ENCODE peak calls at places on chromosomes 13 and 19, in four cellular contexts. P, U, N and L are unnamed samples.

GRCh38 chr13:110593430-110594130 is 21.8 kb upstream of the NAXD start:
- DNase-seq in P (peak; percentile 73), U (peak; percentile 15), N (no peak), L (no peak)

GRCh38 chr13:43725460-43725859 is 61.3 kb downstream of the ENOX1 start:
- DNase-seq in U (no peak), N (no peak), P (no peak), L (no peak)

GRCh38 chr19:47723573-47723923 is 10.3 kb downstream of the EHD2 start:
- DNase-seq in U (peak; percentile 55), P (peak; percentile 88), N (no peak), L (no peak)

GRCh38 chr13:79741006-79741405 is 260.1 kb downstream of the NDFIP2 start:
- DNase-seq in P (peak; percentile 10), N (no peak), U (no peak), L (no peak)

GRCh38 chr13:43339843-43340550 is 316.6 kb downstream of the DNAJC15 start:
- DNase-seq in N (no peak), P (no peak), U (no peak), L (no peak)

GRCh38 chr19:3038214-3038613 is 9.1 kb upstream of the TLE2 start:
- DNase-seq in N (no peak), P (no peak), U (no peak), L (no peak)

GRCh38 chr19:650121-650520 is 10.4 kb downstream of the FGF22 start:
- DNase-seq in N (no peak), P (no peak), U (no peak), L (no peak)

GRCh38 chr19:8609210-8610040 is 1.1 kb downstream of the ADAMTS10 start:
- DNase-seq in P (peak; percentile 16), U (peak; percentile 27), N (peak; percentile 72), L (no peak)

GRCh38 chr13:71871844-71872243 is 4.8 kb upstream of the DACH1 start:
- DNase-seq in N (no peak), P (no peak), U (no peak), L (no peak)

GRCh38 chr19:51702754-51703654 is 9.9 kb downstream of the SPACA6 start:
- DNase-seq in P (no peak), N (peak; percentile 79), U (no peak), L (no peak)

GRCh38 chr19:4878491-4878968 is 11.1 kb upstream of the PLIN3 start:
- DNase-seq in N (peak; percentile 38), P (no peak), U (peak; percentile 24), L (no peak)

GRCh38 chr19:10677796-10678195 is 23.4 kb upstream of the QTRT1 start:
- DNase-seq in U (no peak), N (no peak), P (no peak), L (no peak)

GRCh38 chr13:78593652-78594494 is 9.5 kb downstream of the POU4F1 start:
- DNase-seq in N (peak; percentile 62), U (no peak), P (no peak), L (no peak)

GRCh38 chr13:39822437-39822836 is 167.0 kb downstream of the COG6 start:
- DNase-seq in N (no peak), P (no peak), U (no peak), L (no peak)

GRCh38 chr13:87893982-87894527 is 222.9 kb downstream of the SLITRK5 start:
- DNase-seq in U (no peak), P (no peak), N (no peak), L (no peak)

GRCh38 chr19:8308891-8309291 is 733 bp upstream of the CD320 start:
- DNase-seq in N (peak; percentile 5), P (no peak), U (peak; percentile 2), L (no peak)

GRCh38 chr19:31639306-31639705 is 290.1 kb upstream of the TSHZ3 start:
- DNase-seq in P (no peak), U (no peak), N (no peak), L (no peak)

GRCh38 chr19:33699754-33700407 is 78.1 kb downstream of the CHST8 start:
- DNase-seq in U (no peak), P (no peak), N (no peak), L (no peak)

GRCh38 chr13:51524312-51524711 is 60.0 kb upstream of the WDFY2 start:
- DNase-seq in P (peak; percentile 53), N (no peak), U (no peak), L (no peak)

GRCh38 chr19:40613669-40614594 is 12.8 kb downstream of the LTBP4 start:
- DNase-seq in P (peak; percentile 76), U (peak; percentile 93), N (peak; percentile 90), L (peak; percentile 57)

GRCh38 chr19:18433735-18434398 is 4.1 kb downstream of the ISYNA1 start:
- DNase-seq in U (no peak), P (no peak), N (peak; percentile 76), L (no peak)

GRCh38 chr19:14369399-14370168 is 11.7 kb upstream of the ADGRE5 start:
- DNase-seq in N (no peak), P (no peak), U (peak; percentile 94), L (no peak)

GRCh38 chr19:32863301-32863700 is 6.3 kb downstream of the SLC7A9 start:
- DNase-seq in N (no peak), U (no peak), P (no peak), L (no peak)

GRCh38 chr13:106010836-106011235 is 524.6 kb downstream of the EFNB2 start:
- DNase-seq in N (no peak), P (no peak), U (no peak), L (no peak)

GRCh38 chr19:23002690-23003422 is at the start of gene ZNF728:
- DNase-seq in U (no peak), P (no peak), N (no peak), L (no peak)

GRCh38 chr13:51781246-51782022 is 22.5 kb downstream of the DHRS12 start:
- DNase-seq in N (peak; percentile 56), P (peak; percentile 71), U (peak; percentile 46), L (no peak)

GRCh38 chr13:31001647-31002046 is 69.2 kb downstream of the TEX26 start:
- DNase-seq in P (no peak), N (no peak), U (no peak), L (no peak)

GRCh38 chr19:16442386-16443276 is 29.1 kb downstream of the EPS15L1 start:
- DNase-seq in P (no peak), N (no peak), U (no peak), L (no peak)